ENCODE peak calls at places on chromosomes 11 and 22, in five cellular contexts. One of them, this sample, is unnamed.

GRCh38 chr11:86579406-86579731 is 93.0 kb downstream of the ME3 start:
- DNase-seq in NCI-H1092 treated with DMSO at 0.1 percent for 48 hours: no peak
- DNase-seq in RCC 7860: no peak
- DNase-seq in GM23248: no peak
- DNase-seq in GM13976: no peak
- DNase-seq in this sample: no peak

GRCh38 chr22:37014835-37015586 is 4.2 kb downstream of the TST start:
- DNase-seq in NCI-H1092 treated with DMSO at 0.1 percent for 48 hours: no peak
- DNase-seq in RCC 7860: no peak
- DNase-seq in GM23248: no peak
- DNase-seq in GM13976: no peak
- DNase-seq in this sample: no peak

GRCh38 chr11:19524171-19524671 is 188.4 kb upstream of the NAV2 start:
- DNase-seq in NCI-H1092 treated with DMSO at 0.1 percent for 48 hours: no peak
- DNase-seq in RCC 7860: no peak
- DNase-seq in GM23248: no peak
- DNase-seq in GM13976: no peak
- DNase-seq in this sample: peak

GRCh38 chr11:61928606-61929005 is 11.2 kb upstream of the RAB3IL1 start:
- DNase-seq in NCI-H1092 treated with DMSO at 0.1 percent for 48 hours: no peak
- DNase-seq in RCC 7860: no peak
- DNase-seq in GM23248: peak
- DNase-seq in GM13976: no peak
- DNase-seq in this sample: no peak

GRCh38 chr11:93407777-93408401 is 77.3 kb downstream of the DEUP1 start:
- DNase-seq in NCI-H1092 treated with DMSO at 0.1 percent for 48 hours: no peak
- DNase-seq in RCC 7860: no peak
- DNase-seq in GM23248: no peak
- DNase-seq in GM13976: no peak
- DNase-seq in this sample: no peak

GRCh38 chr22:49958961-49959781 is 1.4 kb upstream of the PIM3 start:
- DNase-seq in NCI-H1092 treated with DMSO at 0.1 percent for 48 hours: no peak
- DNase-seq in RCC 7860: no peak
- DNase-seq in GM23248: no peak
- DNase-seq in GM13976: no peak
- DNase-seq in this sample: no peak

GRCh38 chr11:68142028-68142412 is 20.8 kb upstream of the CHKA start:
- DNase-seq in NCI-H1092 treated with DMSO at 0.1 percent for 48 hours: no peak
- DNase-seq in RCC 7860: peak
- DNase-seq in GM23248: no peak
- DNase-seq in GM13976: peak
- DNase-seq in this sample: no peak

GRCh38 chr11:120096756-120097191 is 41.1 kb downstream of the TRIM29 start:
- DNase-seq in NCI-H1092 treated with DMSO at 0.1 percent for 48 hours: peak
- DNase-seq in RCC 7860: no peak
- DNase-seq in GM23248: no peak
- DNase-seq in GM13976: no peak
- DNase-seq in this sample: no peak

GRCh38 chr22:22823126-22823804 is 64.4 kb upstream of the IGLL5 start:
- DNase-seq in NCI-H1092 treated with DMSO at 0.1 percent for 48 hours: no peak
- DNase-seq in RCC 7860: no peak
- DNase-seq in GM23248: no peak
- DNase-seq in GM13976: no peak
- DNase-seq in this sample: peak

GRCh38 chr11:69585385-69585784 is 55.6 kb upstream of the CCND1 start:
- DNase-seq in NCI-H1092 treated with DMSO at 0.1 percent for 48 hours: no peak
- DNase-seq in RCC 7860: no peak
- DNase-seq in GM23248: no peak
- DNase-seq in GM13976: no peak
- DNase-seq in this sample: no peak

GRCh38 chr11:2258501-2259465 is 11.6 kb downstream of the ASCL2 start:
- DNase-seq in NCI-H1092 treated with DMSO at 0.1 percent for 48 hours: no peak
- DNase-seq in RCC 7860: no peak
- DNase-seq in GM23248: no peak
- DNase-seq in GM13976: peak
- DNase-seq in this sample: no peak

GRCh38 chr11:8826901-8827560 is 84.0 kb upstream of the AKIP1 start:
- DNase-seq in NCI-H1092 treated with DMSO at 0.1 percent for 48 hours: no peak
- DNase-seq in RCC 7860: no peak
- DNase-seq in GM23248: no peak
- DNase-seq in GM13976: no peak
- DNase-seq in this sample: no peak

GRCh38 chr22:24370426-24370825 is 57.0 kb upstream of the ADORA2A start:
- DNase-seq in NCI-H1092 treated with DMSO at 0.1 percent for 48 hours: no peak
- DNase-seq in RCC 7860: no peak
- DNase-seq in GM23248: peak
- DNase-seq in GM13976: no peak
- DNase-seq in this sample: no peak

GRCh38 chr11:19243601-19244000 is 2.9 kb upstream of the E2F8 start:
- DNase-seq in NCI-H1092 treated with DMSO at 0.1 percent for 48 hours: no peak
- DNase-seq in RCC 7860: no peak
- DNase-seq in GM23248: no peak
- DNase-seq in GM13976: no peak
- DNase-seq in this sample: no peak

GRCh38 chr11:59358595-59358994 is at the start of gene OR5AN1:
- DNase-seq in NCI-H1092 treated with DMSO at 0.1 percent for 48 hours: no peak
- DNase-seq in RCC 7860: no peak
- DNase-seq in GM23248: no peak
- DNase-seq in GM13976: no peak
- DNase-seq in this sample: no peak

GRCh38 chr11:12159351-12160099 is 49.1 kb downstream of the MICAL2 start:
- DNase-seq in NCI-H1092 treated with DMSO at 0.1 percent for 48 hours: no peak
- DNase-seq in RCC 7860: peak
- DNase-seq in GM23248: peak
- DNase-seq in GM13976: no peak
- DNase-seq in this sample: peak

GRCh38 chr11:831132-831864 is 1.5 kb upstream of the CD151 start:
- DNase-seq in NCI-H1092 treated with DMSO at 0.1 percent for 48 hours: peak
- DNase-seq in RCC 7860: peak
- DNase-seq in GM23248: peak
- DNase-seq in GM13976: no peak
- DNase-seq in this sample: no peak

GRCh38 chr11:12223771-12224536 is 113.6 kb downstream of the MICAL2 start:
- DNase-seq in NCI-H1092 treated with DMSO at 0.1 percent for 48 hours: no peak
- DNase-seq in RCC 7860: no peak
- DNase-seq in GM23248: no peak
- DNase-seq in GM13976: no peak
- DNase-seq in this sample: no peak